ENCODE peak calls at places on chromosomes 16 and 17, in four cellular contexts. I, C, H and V are unnamed samples.

GRCh38 chr16:80683646-80684045 is 120.8 kb downstream of the CDYL2 start:
- DNase-seq in I (no peak), H (no peak), C (no peak), V (no peak)

GRCh38 chr16:75238853-75239371 is 12.5 kb downstream of the BCAR1 start:
- DNase-seq in H (no peak), I (peak), C (peak), V (no peak)

GRCh38 chr17:17906418-17907215 is 65.6 kb downstream of the TOM1L2 start:
- DNase-seq in C (no peak), H (no peak), I (no peak), V (no peak)

GRCh38 chr16:17397499-17397891 is 73.3 kb downstream of the XYLT1 start:
- DNase-seq in I (no peak), C (no peak), H (peak), V (no peak)

GRCh38 chr17:77865716-77866115 is 92.8 kb upstream of the TNRC6C start:
- DNase-seq in H (no peak), I (no peak), C (no peak), V (no peak)

GRCh38 chr17:13393841-13394710 is 207.7 kb downstream of the HS3ST3A1 start:
- DNase-seq in C (no peak), I (no peak), H (no peak), V (no peak)

GRCh38 chr17:12789976-12790805 is 893 bp downstream of the ARHGAP44 start:
- DNase-seq in C (no peak), H (peak), I (no peak), V (no peak)

GRCh38 chr17:2722611-2723010 is 11.0 kb upstream of the CLUH start:
- DNase-seq in H (no peak), I (no peak), C (no peak), V (no peak)

GRCh38 chr16:16127469-16128116 is 95.7 kb downstream of the ABCC6 start:
- DNase-seq in H (peak), I (no peak), C (no peak), V (peak)

GRCh38 chr16:57966133-57966805 is 4.7 kb downstream of the CNGB1 start:
- DNase-seq in H (no peak), C (peak), I (no peak), V (no peak)

GRCh38 chr16:73743665-73744496 is 552.7 kb upstream of the PSMD7 start:
- DNase-seq in H (no peak), I (no peak), C (no peak), V (no peak)

GRCh38 chr17:309361-309888 is 43.2 kb downstream of the RPH3AL start:
- DNase-seq in H (no peak), C (peak), I (no peak), V (no peak)

GRCh38 chr16:69861276-69862030 is 89.7 kb upstream of the CLEC18A start:
- DNase-seq in I (no peak), C (no peak), H (peak), V (no peak)

GRCh38 chr17:74192950-74193781 is 10.3 kb upstream of the RPL38 start:
- DNase-seq in I (peak), C (peak), H (no peak), V (no peak)

GRCh38 chr17:7502171-7502847 is 18.1 kb downstream of the POLR2A start:
- DNase-seq in C (no peak), H (no peak), I (no peak), V (no peak)

GRCh38 chr16:1614226-1615102 is 2.3 kb downstream of the CRAMP1 start:
- DNase-seq in I (no peak), C (no peak), H (no peak), V (no peak)

GRCh38 chr17:27747462-27748359 is 52.6 kb downstream of the NOS2 start:
- DNase-seq in H (no peak), C (no peak), I (no peak), V (no peak)

GRCh38 chr17:46944931-46945330 is 22.0 kb downstream of the GOSR2 start:
- DNase-seq in I (no peak), H (no peak), C (no peak), V (no peak)

GRCh38 chr17:10192963-10193362 is 5.4 kb downstream of the GAS7 start:
- DNase-seq in C (no peak), I (no peak), H (peak), V (no peak)

GRCh38 chr17:45221081-45221996 is at the start of gene FMNL1:
- DNase-seq in C (peak), I (no peak), H (no peak), V (no peak)

GRCh38 chr16:8878523-8878911 is 3.6 kb upstream of the LITAFD start:
- DNase-seq in C (no peak), H (no peak), I (no peak), V (no peak)

GRCh38 chr16:52090080-52090479 is 456.9 kb downstream of the TOX3 start:
- DNase-seq in I (no peak), C (no peak), H (no peak), V (no peak)

GRCh38 chr17:27533874-27534815 is 77.9 kb downstream of the KSR1 start:
- DNase-seq in H (no peak), I (no peak), C (no peak), V (no peak)

GRCh38 chr16:71540-72341 is 690 bp downstream of the RHBDF1 start:
- DNase-seq in C (no peak), I (no peak), H (peak), V (peak)

GRCh38 chr17:58357312-58358297 is 5.6 kb upstream of the SUPT4H1 start:
- DNase-seq in I (no peak), C (no peak), H (no peak), V (no peak)

GRCh38 chr16:23024044-23024443 is 125.2 kb downstream of the USP31 start:
- DNase-seq in C (no peak), H (no peak), I (no peak), V (no peak)

GRCh38 chr16:67672739-67673662 is 6.4 kb downstream of the C16orf86 start:
- DNase-seq in I (no peak), C (peak), H (peak), V (no peak)

GRCh38 chr16:85037050-85037410 is 9.4 kb downstream of the KIAA0513 start:
- DNase-seq in I (no peak), H (no peak), C (no peak), V (peak)

GRCh38 chr16:83937267-83937666 is 15.8 kb upstream of the OSGIN1 start:
- DNase-seq in H (no peak), C (no peak), I (no peak), V (no peak)

GRCh38 chr17:37648555-37648954 is 5.3 kb upstream of the DDX52 start:
- DNase-seq in H (no peak), I (no peak), C (no peak), V (no peak)

GRCh38 chr17:35241520-35241919 is 1.4 kb upstream of the SLFN5 start:
- DNase-seq in C (no peak), H (no peak), I (no peak), V (no peak)

GRCh38 chr17:20235747-20236146 is 226.6 kb downstream of the SPECC1 start:
- DNase-seq in I (no peak), C (no peak), H (no peak), V (no peak)

GRCh38 chr17:69492410-69493071 is 78.0 kb downstream of the MAP2K6 start:
- DNase-seq in H (no peak), I (no peak), C (no peak), V (no peak)

GRCh38 chr16:25031441-25032307 is 16.5 kb upstream of the ARHGAP17 start:
- DNase-seq in I (peak), C (peak), H (peak), V (peak)

GRCh38 chr16:27767081-27767480 is 217.1 kb downstream of the KATNIP start:
- DNase-seq in I (no peak), C (no peak), H (no peak), V (no peak)
- TF ChIP-seq CTCF in I (no peak), C (no peak), H (no peak), V (no peak)

DNA sequence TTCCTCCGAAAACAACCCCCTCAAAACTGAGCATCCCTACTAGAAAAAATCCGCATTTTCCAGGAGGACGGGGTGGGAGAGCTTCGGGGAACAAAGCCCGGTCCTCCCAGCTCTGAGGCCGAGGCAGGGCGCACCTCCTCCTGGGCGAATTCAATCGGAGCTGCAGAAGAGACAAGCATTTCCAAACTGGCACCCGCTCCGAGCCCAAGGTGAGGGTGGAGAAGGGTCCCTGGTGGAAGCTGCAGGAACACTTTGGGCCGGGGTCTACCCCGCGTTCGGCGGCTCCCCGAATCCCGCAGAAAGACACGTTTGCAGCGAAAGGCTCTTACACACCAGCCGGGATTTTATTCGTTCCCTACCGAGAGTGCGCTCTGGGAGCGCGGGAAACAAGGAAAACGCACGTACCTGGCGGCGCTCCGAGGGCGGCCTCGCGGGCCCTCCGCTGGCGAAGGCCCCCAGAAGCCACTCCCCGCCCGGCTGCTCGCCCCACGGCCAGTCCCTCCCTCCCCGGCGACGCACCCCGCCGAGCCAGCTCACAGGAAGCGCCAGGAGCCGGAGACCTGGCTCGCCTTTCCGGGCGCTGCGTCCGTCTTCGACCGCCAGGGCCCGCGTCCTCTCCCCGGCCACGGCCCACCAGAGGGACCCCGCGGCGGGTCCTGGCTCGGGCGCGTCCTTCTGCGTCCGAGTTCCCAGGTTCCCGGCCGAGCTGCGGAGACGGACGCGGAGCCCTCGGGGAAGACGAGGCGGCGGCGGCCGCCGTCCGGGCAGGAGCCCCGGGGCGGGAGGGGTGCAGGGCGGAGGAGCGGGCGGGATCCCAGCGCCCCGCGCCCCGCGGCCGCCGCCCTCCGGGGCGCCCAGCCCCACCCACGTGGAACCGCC is 49.8 kb upstream of the BAHCC1 start:
- DNase-seq in I (no peak), C (peak), H (peak), V (no peak)
- TF ChIP-seq CTCF in I (peak), C (peak), H (peak), V (no peak)

GRCh38 chr17:70863436-70864248 is 694.3 kb downstream of the KCNJ2 start:
- DNase-seq in I (no peak), H (no peak), C (no peak), V (no peak)
- TF ChIP-seq CTCF in I (no peak), H (no peak), C (no peak), V (no peak)

GRCh38 chr17:38674013-38674748 is 576 bp downstream of the EPOP start:
- DNase-seq in I (no peak), H (no peak), C (peak), V (no peak)
- TF ChIP-seq CTCF in I (no peak), H (no peak), C (no peak), V (no peak)

GRCh38 chr16:30977502-30977901 is 7.5 kb upstream of the HSD3B7 start:
- DNase-seq in I (no peak), H (no peak), C (no peak), V (no peak)
- TF ChIP-seq CTCF in I (no peak), H (no peak), C (no peak), V (no peak)

GRCh38 chr16:13835935-13836334 is 84.0 kb upstream of the ERCC4 start:
- DNase-seq in H (no peak), I (no peak), C (no peak), V (no peak)

GRCh38 chr16:13845232-13845631 is 74.7 kb upstream of the ERCC4 start:
- DNase-seq in H (no peak), C (no peak), I (no peak), V (no peak)

GRCh38 chr16:13835357-13835756 is 84.6 kb upstream of the ERCC4 start:
- DNase-seq in H (no peak), C (no peak), I (no peak), V (no peak)

DNA sequence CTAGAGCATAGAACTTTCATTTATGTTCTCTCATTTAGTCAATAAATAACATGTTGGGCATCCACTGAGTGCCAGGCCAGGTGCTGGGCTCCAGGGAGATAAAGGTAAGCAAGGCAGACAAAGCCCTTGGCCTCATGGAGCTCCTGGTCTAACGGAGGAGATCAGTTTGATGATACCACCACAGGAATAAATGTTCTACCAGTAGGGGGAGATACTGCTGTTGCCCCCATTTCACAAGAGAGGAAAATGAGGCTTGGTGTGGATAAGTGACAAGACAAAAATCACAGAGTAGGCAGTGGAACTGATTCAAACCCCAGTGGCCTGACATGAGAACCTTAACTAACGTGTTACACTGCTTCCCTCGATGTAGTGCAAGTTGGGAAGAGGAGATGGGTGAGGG is 80.4 kb upstream of the ERCC4 start:
- DNase-seq in C (no peak), H (no peak), I (no peak), V (no peak)
- TF ChIP-seq CTCF in C (peak), H (no peak), I (no peak), V (no peak)

GRCh38 chr17:6276711-6277110 is 158.2 kb downstream of the AIPL1 start:
- DNase-seq in I (no peak), C (no peak), H (no peak), V (no peak)
- TF ChIP-seq CTCF in I (no peak), C (peak), H (no peak), V (no peak)